ENCODE peak calls at places on chromosomes 4 and X, in nine cellular contexts. C is breast epithelium, X is endothelial cell of umbilical vein, E is ovary, D is Peyer's patch, S is right lobe of liver, T is IMR-90, P is heart left ventricle, V is upper lobe of left lung. U is an unnamed sample.
A peak's percentile ranks its signal among the peaks of the same experiment; 100 is the strongest.

GRCh38 chrX:134849390-134849789 is 141.4 kb upstream of the SMIM10 start:
- DNase-seq in C (no peak), X (no peak), E (no peak), D (no peak), S (no peak), T (peak; percentile 70), P (no peak), V (no peak), U (no peak)

GRCh38 chrX:40173662-40174593 is 76.2 kb upstream of the BCOR start:
- DNase-seq in C (no peak), X (peak; percentile 45), E (peak; percentile 71), D (peak; percentile 73), S (peak; percentile 49), T (no peak), P (peak; percentile 36), V (peak; percentile 62), U (no peak)

GRCh38 chr4:48334900-48335384 is 6.4 kb upstream of the SLAIN2 start:
- DNase-seq in C (no peak), X (no peak), E (no peak), D (no peak), S (no peak), T (no peak), P (no peak), V (no peak), U (no peak)

GRCh38 chrX:69285881-69286545 is 120.8 kb upstream of the PJA1 start:
- DNase-seq in C (peak; percentile 55), X (no peak), E (peak; percentile 89), D (peak; percentile 69), S (peak; percentile 62), T (no peak), P (peak; percentile 57), V (peak; percentile 91), U (peak; percentile 37)

GRCh38 chrX:117147249-117147648 is 684.5 kb upstream of the CT83 start:
- DNase-seq in C (no peak), X (no peak), E (no peak), D (no peak), S (no peak), T (no peak), P (no peak), V (no peak), U (no peak)

GRCh38 chrX:96591418-96591817 is 93.2 kb upstream of the DIAPH2 start:
- DNase-seq in C (no peak), X (no peak), E (no peak), D (no peak), S (no peak), T (no peak), P (peak; percentile 12), V (no peak), U (peak; percentile 14)

GRCh38 chrX:23773601-23774175 is 9.3 kb upstream of the SAT1 start:
- DNase-seq in C (no peak), X (peak; percentile 76), E (no peak), D (peak; percentile 73), S (no peak), T (no peak), P (no peak), V (no peak), U (no peak)

GRCh38 chr4:79623125-79623905 is 215.3 kb upstream of the GK2 start:
- DNase-seq in C (no peak), X (no peak), E (no peak), D (no peak), S (no peak), T (peak; percentile 5), P (no peak), V (no peak), U (peak; percentile 15)

GRCh38 chr4:76895619-76896018 is 2.3 kb downstream of the SOWAHB start:
- DNase-seq in C (no peak), X (no peak), E (no peak), D (no peak), S (no peak), T (no peak), P (no peak), V (no peak), U (no peak)

GRCh38 chr4:153939570-153939969 is 150.7 kb upstream of the SFRP2 start:
- DNase-seq in C (no peak), X (no peak), E (no peak), D (no peak), S (no peak), T (no peak), P (no peak), V (no peak), U (no peak)

GRCh38 chrX:23945206-23945605 is 37.4 kb downstream of the CXorf58 start:
- DNase-seq in C (no peak), X (no peak), E (no peak), D (no peak), S (no peak), T (no peak), P (no peak), V (no peak), U (no peak)

GRCh38 chr4:163540977-163541376 is 46.5 kb downstream of the TMA16 start:
- DNase-seq in C (no peak), X (no peak), E (no peak), D (no peak), S (no peak), T (peak; percentile 95), P (no peak), V (no peak), U (no peak)

DNA sequence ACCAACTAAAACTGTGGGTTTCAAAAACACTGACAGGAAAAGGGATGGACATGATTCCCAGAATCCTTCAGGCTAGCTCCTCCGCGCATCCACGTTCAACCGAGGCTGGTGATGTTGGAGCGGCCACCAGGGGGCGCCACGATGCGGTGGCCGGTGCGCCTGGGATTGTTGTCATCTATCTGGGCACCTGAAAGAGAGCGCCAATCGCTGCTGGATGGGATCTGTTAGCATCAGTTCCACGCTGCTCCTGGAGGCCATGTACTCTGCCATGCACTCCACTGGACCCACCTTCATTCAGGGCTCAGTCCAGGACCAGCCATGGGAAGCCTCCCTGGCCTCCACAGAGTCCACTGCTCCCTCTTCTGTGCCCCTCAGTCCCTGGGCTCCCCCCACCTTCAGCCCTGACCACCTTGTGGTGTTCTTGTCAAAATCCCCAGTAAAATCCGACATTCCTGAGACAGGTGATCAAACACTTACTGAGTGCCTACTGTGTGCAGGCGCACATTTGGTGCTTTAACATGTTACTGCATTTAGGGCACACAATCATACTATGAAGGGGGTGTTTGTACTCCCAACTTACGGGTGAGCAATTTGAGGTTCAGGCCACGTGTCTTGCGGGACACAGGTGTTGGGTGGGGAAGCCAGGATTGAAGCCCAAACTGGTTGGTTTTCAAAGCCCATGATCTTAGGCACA is 71.1 kb downstream of the CRMP1 start:
- DNase-seq in C (no peak), X (no peak), E (no peak), D (no peak), S (no peak), T (no peak), P (no peak), V (peak; percentile 82), U (no peak)
- TF ChIP-seq POLR2A in C (no peak), X (no peak), E (no peak), D (no peak), S (no peak), T (no peak), P (no peak), V (no peak), U (no peak)

DNA sequence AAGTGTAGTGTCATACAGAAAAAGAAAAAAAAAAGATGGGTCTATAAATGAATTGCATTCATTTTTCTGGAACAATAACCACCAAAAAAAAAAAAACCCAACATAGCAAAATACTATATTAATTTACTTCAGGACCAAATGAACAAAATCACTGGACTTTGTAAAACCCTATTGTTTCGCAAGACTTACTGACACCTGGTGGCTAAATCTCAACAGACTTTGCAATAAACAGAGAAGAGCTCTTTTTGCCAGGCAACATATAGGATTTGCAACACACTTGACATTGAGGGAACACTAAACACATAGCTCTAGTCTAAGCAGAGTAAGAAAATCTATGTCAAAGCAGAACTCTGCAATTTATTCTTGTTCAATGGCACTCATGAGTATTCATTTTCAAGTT is 990.2 kb downstream of the STPG2 start:
- DNase-seq in C (no peak), X (peak; percentile 36), E (no peak), D (no peak), S (no peak), T (no peak), P (no peak), V (no peak), U (no peak)
- TF ChIP-seq CTCF in C (no peak), X (peak; percentile 36), E (no peak), D (no peak), S (peak; percentile 17), T (no peak), P (peak; percentile 4), V (no peak), U (no peak)

GRCh38 chr4:152693875-152694274 is 14.1 kb upstream of the TMEM154 start:
- DNase-seq in C (no peak), X (no peak), E (no peak), D (no peak), S (no peak), T (no peak), P (no peak), V (no peak), U (no peak)

GRCh38 chr4:152698012-152698499 is 18.3 kb upstream of the TMEM154 start:
- DNase-seq in C (no peak), X (no peak), E (no peak), D (no peak), S (no peak), T (no peak), P (no peak), V (no peak), U (no peak)

GRCh38 chr4:152699313-152699712 is 19.5 kb upstream of the TMEM154 start:
- DNase-seq in C (no peak), X (no peak), E (no peak), D (no peak), S (no peak), T (no peak), P (no peak), V (no peak), U (no peak)

GRCh38 chr4:152697284-152698011 is 17.7 kb upstream of the TMEM154 start:
- DNase-seq in C (no peak), X (no peak), E (no peak), D (no peak), S (no peak), T (no peak), P (no peak), V (no peak), U (no peak)

GRCh38 chr4:152696764-152697250 is 17.0 kb upstream of the TMEM154 start:
- DNase-seq in C (no peak), X (no peak), E (no peak), D (peak; percentile 83), S (no peak), T (peak; percentile 65), P (no peak), V (no peak), U (no peak)
- H3K4me3 ChIP-seq in C (no peak overlapping the region), X (no peak overlapping the region), E (no peak overlapping the region), D (no peak overlapping the region), S (no peak overlapping the region), T (no peak overlapping the region), P (no peak overlapping the region), V (no peak overlapping the region), U (no peak overlapping the region)

DNA sequence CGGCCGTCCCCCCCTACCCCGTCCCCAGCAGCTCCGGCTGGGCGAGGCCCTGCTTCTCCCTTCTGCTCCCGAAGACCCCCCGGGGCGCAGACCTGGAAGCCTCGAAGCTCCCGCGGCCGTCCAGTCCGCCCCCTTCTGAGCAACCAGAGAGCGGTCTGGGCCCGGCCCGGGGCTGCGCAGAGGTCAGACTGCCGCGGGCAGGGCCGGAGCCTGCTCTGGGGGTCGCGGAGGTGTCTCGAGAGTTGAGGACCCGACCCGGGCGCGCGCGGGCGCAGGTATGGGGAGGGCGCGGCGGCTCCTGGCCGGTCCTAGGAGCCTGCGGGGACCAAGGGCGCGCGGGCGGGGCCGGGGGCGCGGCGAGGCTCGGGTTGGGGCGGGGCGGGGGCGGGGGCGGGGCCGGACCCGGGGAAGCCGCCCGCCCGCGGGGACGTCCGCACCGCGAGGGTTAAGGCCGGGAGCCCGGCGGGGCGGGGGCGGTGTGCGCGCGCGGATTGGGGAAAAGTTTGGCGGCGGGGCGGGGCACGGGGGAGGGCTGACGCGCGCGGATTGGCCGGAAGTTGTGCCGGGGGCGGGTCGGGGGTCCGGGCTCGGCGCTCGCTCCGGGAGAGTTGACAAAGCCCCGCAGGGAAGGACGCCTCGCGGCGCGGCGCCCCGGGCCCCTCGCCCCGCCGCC is at the start of gene FGFRL1:
- DNase-seq in C (peak; percentile 92), X (peak; percentile 76), E (peak; percentile 96), D (peak; percentile 97), S (peak; percentile 96), T (peak; percentile 77), P (peak; percentile 94), V (peak; percentile 99), U (peak; percentile 99)
- TF ChIP-seq POLR2A in C (no peak), X (no peak), E (no peak), D (peak; percentile 41), S (no peak), T (peak; percentile 62), P (no peak), V (peak; percentile 27), U (no peak)

U was measured in lower leg skin.